ENCODE peak calls at places on chromosomes 7 and 10, in six cellular contexts. F is GM12865, J is HFF-Myc, Y is left ventricle myocardium inferior, Q is endothelial cell of umbilical vein, S is fibroblast of lung. B is an unnamed sample.

GRCh38 chr7:36865019-36865418 is 140.7 kb upstream of the AOAH start:
- DNase-seq in F (no peak), J (no peak), Y (no peak), Q (no peak), S (no peak), B (no peak)

GRCh38 chr7:115133248-115133647 is 211.4 kb downstream of the MDFIC start:
- DNase-seq in F (no peak), J (no peak), Y (no peak), Q (no peak), S (no peak), B (no peak)

GRCh38 chr7:38319873-38320272 is 46.4 kb upstream of the TARP start:
- DNase-seq in F (no peak), J (no peak), Y (no peak), Q (no peak), S (no peak), B (no peak)

GRCh38 chr10:102433619-102434046 is 1.3 kb upstream of the CUEDC2 start:
- DNase-seq in F (no peak), J (no peak), Y (no peak), Q (no peak), S (no peak), B (no peak)

GRCh38 chr10:86281396-86281795 is 85.2 kb downstream of the GRID1 start:
- DNase-seq in F (no peak), J (no peak), Y (no peak), Q (no peak), S (no peak), B (peak)

GRCh38 chr10:60943372-60944158 is 420 bp downstream of the RHOBTB1 start:
- DNase-seq in F (no peak), J (no peak), Y (peak), Q (peak), S (peak), B (peak)

GRCh38 chr7:142188159-142188558 is 69.7 kb downstream of the PRSS58 start:
- DNase-seq in F (peak), J (no peak), Y (no peak), Q (no peak), S (no peak), B (no peak)

GRCh38 chr7:121107923-121108498 is 119.5 kb downstream of the CPED1 start:
- DNase-seq in F (peak), J (peak), Y (no peak), Q (peak), S (peak), B (no peak)

GRCh38 chr10:74035324-74035723 is 37.4 kb downstream of the VCL start:
- DNase-seq in F (no peak), J (no peak), Y (no peak), Q (peak), S (peak), B (no peak)

GRCh38 chr7:106717254-106717996 is 56.5 kb upstream of the CCDC71L start:
- DNase-seq in F (no peak), J (no peak), Y (no peak), Q (peak), S (no peak), B (no peak)

GRCh38 chr10:124646483-124647352 is 97.5 kb downstream of the FAM53B start:
- DNase-seq in F (no peak), J (peak), Y (peak), Q (peak), S (peak), B (peak)

GRCh38 chr7:154503962-154504550 is 451.9 kb downstream of the DPP6 start:
- DNase-seq in F (peak), J (peak), Y (no peak), Q (peak), S (peak), B (no peak)

GRCh38 chr10:100020161-100020882 is 10.6 kb upstream of the DNMBP start:
- DNase-seq in F (peak), J (no peak), Y (no peak), Q (no peak), S (no peak), B (no peak)

GRCh38 chr10:100020883-100021248 is 11.1 kb upstream of the DNMBP start:
- DNase-seq in F (no peak), J (no peak), Y (no peak), Q (no peak), S (no peak), B (no peak)

GRCh38 chr10:100019824-100020160 is 10.0 kb upstream of the DNMBP start:
- DNase-seq in F (no peak), J (no peak), Y (no peak), Q (no peak), S (no peak), B (no peak)

GRCh38 chr10:100022403-100022802 is 12.7 kb upstream of the DNMBP start:
- DNase-seq in F (no peak), J (no peak), Y (no peak), Q (no peak), S (peak), B (no peak)

DNA sequence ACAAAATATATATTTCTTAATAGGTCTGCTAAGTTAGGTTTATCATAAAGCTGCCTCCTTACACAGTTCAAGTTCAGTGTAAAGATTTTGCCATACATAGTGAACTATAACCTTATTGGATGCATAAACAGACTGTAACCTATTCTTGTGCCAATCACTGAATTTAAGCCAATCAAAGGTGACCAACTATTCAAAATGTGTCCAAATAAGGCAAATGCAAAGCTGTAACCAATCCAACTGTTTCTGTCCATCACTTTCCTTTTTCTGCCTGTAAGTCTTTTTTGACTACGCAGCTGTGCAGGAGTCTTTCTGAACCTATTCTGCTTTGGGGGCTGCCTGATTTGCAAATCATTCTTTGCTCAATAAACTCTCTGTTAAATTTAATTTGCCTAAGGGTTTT is 11.6 kb upstream of the DNMBP start:
- DNase-seq in F (peak), J (no peak), Y (no peak), Q (no peak), S (no peak), B (no peak)
- H3K4me3 ChIP-seq in F (no peak), J (no peak), Y (no peak), Q (no peak), S (no peak), B (no peak)

GRCh38 chr10:43396928-43397624 is 11.9 kb downstream of the HNRNPF start:
- DNase-seq in F (peak), J (peak), Y (peak), Q (peak), S (peak), B (peak)

GRCh38 chr10:43401627-43402026 is 7.4 kb downstream of the HNRNPF start:
- DNase-seq in F (no peak), J (no peak), Y (no peak), Q (peak), S (no peak), B (peak)

GRCh38 chr10:43402176-43402575 is 6.8 kb downstream of the HNRNPF start:
- DNase-seq in F (no peak), J (no peak), Y (no peak), Q (peak), S (no peak), B (no peak)

GRCh38 chr10:43398939-43399871 is 9.8 kb downstream of the HNRNPF start:
- DNase-seq in F (no peak), J (no peak), Y (no peak), Q (no peak), S (no peak), B (peak)

GRCh38 chr10:43399911-43400310 is 9.1 kb downstream of the HNRNPF start:
- DNase-seq in F (no peak), J (no peak), Y (no peak), Q (no peak), S (no peak), B (no peak)
- TF ChIP-seq CTCF in F (no peak), J (no peak), Y (no peak), Q (no peak), S (no peak), B (no peak)

GRCh38 chr10:113076949-113077348 is 126.9 kb downstream of the TCF7L2 start:
- DNase-seq in F (no peak), J (no peak), Y (no peak), Q (no peak), S (no peak), B (no peak)

GRCh38 chr10:113078282-113078907 is 128.3 kb downstream of the TCF7L2 start:
- DNase-seq in F (no peak), J (no peak), Y (no peak), Q (no peak), S (no peak), B (no peak)

GRCh38 chr10:113080621-113081229 is 130.7 kb downstream of the TCF7L2 start:
- DNase-seq in F (no peak), J (no peak), Y (no peak), Q (no peak), S (no peak), B (no peak)

GRCh38 chr10:113084031-113084430 is 134.0 kb downstream of the TCF7L2 start:
- DNase-seq in F (no peak), J (no peak), Y (no peak), Q (no peak), S (no peak), B (no peak)

GRCh38 chr10:113080061-113080460 is 130.0 kb downstream of the TCF7L2 start:
- DNase-seq in F (no peak), J (no peak), Y (no peak), Q (no peak), S (no peak), B (no peak)
- H3K4me3 ChIP-seq in F (no peak), J (no peak), Y (no peak), Q (no peak), S (no peak), B (no peak)

DNA sequence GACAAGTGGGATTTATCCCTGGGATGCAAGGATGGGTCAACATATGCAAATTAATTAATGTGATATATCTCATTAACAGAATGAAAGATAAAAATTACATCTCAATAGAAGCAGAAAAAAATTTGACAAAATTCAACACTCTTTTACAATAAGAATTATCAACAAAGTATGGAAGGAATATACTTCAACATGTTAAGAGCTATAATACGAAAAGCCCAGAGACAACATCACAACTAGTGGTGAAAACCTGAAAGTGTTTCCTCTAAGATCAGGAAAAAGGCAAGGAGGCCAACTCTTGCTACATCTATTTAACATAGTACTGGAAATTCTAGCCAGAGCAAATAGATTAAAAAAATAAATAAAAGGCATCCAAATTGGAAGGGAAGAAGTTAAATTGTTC is 970.0 kb upstream of the POT1 start:
- DNase-seq in F (no peak), J (no peak), Y (no peak), Q (no peak), S (no peak), B (no peak)
- TF ChIP-seq CTCF in F (no peak), J (no peak), Y (no peak), Q (no peak), S (no peak), B (no peak)

GRCh38 chr7:150979706-150980390 is 1.7 kb upstream of the KCNH2 start:
- DNase-seq in F (no peak), J (no peak), Y (no peak), Q (no peak), S (no peak), B (no peak)
- H3K4me3 ChIP-seq in F (no peak), J (no peak), Y (no peak), Q (no peak), S (no peak), B (no peak)

B was measured in ascending aorta.